ENCODE peak calls at places on chromosomes 3 and 15, in eight cellular contexts. F is LoVo; Z is hypothalamus; G is Caco-2; D is ACHN; J is stimulated activated naive B cell treated with anti-CD40 and anti-IgM and Interleukin-4, amounts not matched to agents 10 μg/mL and 1 μg/mL and 100 μg/mL, for 72 hours; B is mesothelial cell of epicardium; E is esophagus muscularis mucosa. K is an unnamed sample.

GRCh38 chr3:49098429-49098828 is 4.6 kb upstream of the QRICH1 start:
- DNase-seq in E (no peak), Z (no peak), G (no peak), B (no peak), D (no peak), F (no peak), J (no peak), K (no peak)

GRCh38 chr3:57977755-57978715 is 30.2 kb upstream of the FLNB start:
- DNase-seq in G (peak; percentile 77), J (no peak), Z (no peak), F (peak; percentile 84), E (no peak), B (no peak), D (peak; percentile 28), K (no peak)

GRCh38 chr3:21729888-21730459 is 21.0 kb downstream of the ZNF385D start:
- DNase-seq in D (no peak), B (no peak), Z (no peak), J (no peak), F (no peak), G (no peak), E (no peak), K (no peak)

GRCh38 chr3:45464336-45464809 is 76.0 kb downstream of the LARS2 start:
- DNase-seq in E (peak; percentile 80), J (no peak), D (no peak), Z (no peak), G (peak; percentile 16), F (no peak), B (no peak), K (no peak)

GRCh38 chr15:65189102-65189740 is 4.1 kb upstream of the CLPX start:
- DNase-seq in D (peak; percentile 54), F (peak; percentile 44), B (peak; percentile 40), Z (no peak), J (peak; percentile 20), E (no peak), G (peak; percentile 61), K (peak; percentile 67)

GRCh38 chr3:183930069-183930468 is 45.4 kb upstream of the PARL start:
- DNase-seq in E (no peak), B (no peak), J (no peak), G (peak; percentile 11), Z (no peak), D (no peak), F (no peak), K (no peak)

GRCh38 chr3:26622634-26623408 is at the start of gene LRRC3B:
- DNase-seq in D (no peak), Z (no peak), E (no peak), B (peak; percentile 53), J (no peak), F (no peak), G (no peak), K (no peak)

GRCh38 chr3:84724877-84725276 is 233.9 kb upstream of the CADM2 start:
- DNase-seq in B (no peak), E (no peak), Z (no peak), G (no peak), D (peak; percentile 88), J (peak; percentile 6), F (no peak), K (peak; percentile 35)

GRCh38 chr3:126607214-126607908 is 47.6 kb downstream of the TXNRD3 start:
- DNase-seq in B (no peak), E (no peak), J (no peak), Z (no peak), D (peak; percentile 29), G (no peak), F (no peak), K (no peak)

GRCh38 chr15:28933710-28934445 is 48.1 kb downstream of the APBA2 start:
- DNase-seq in G (no peak), F (no peak), D (no peak), J (no peak), Z (no peak), B (no peak), E (no peak), K (no peak)

GRCh38 chr3:52205727-52206372 is 7.9 kb downstream of the ALAS1 start:
- DNase-seq in F (no peak), J (no peak), G (no peak), D (peak; percentile 34), Z (no peak), B (no peak), E (no peak), K (no peak)

GRCh38 chr15:61644550-61644949 is 415.4 kb upstream of the RORA start:
- DNase-seq in B (no peak), E (no peak), G (no peak), Z (no peak), J (no peak), D (no peak), F (no peak), K (no peak)

GRCh38 chr3:125212509-125213372 is at the start of gene SLC12A8:
- DNase-seq in B (peak; percentile 47), J (no peak), E (no peak), Z (no peak), D (peak; percentile 7), F (peak; percentile 32), G (peak; percentile 72), K (no peak)

GRCh38 chr3:136990826-136991225 is 33.0 kb downstream of the IL20RB start:
- DNase-seq in Z (no peak), B (no peak), D (no peak), J (no peak), E (peak; percentile 37), G (no peak), F (no peak), K (no peak)

GRCh38 chr15:82951472-82952155 is 906 bp downstream of the HOMER2 start:
- DNase-seq in E (no peak), Z (no peak), F (no peak), B (no peak), J (no peak), G (no peak), D (peak; percentile 19), K (peak; percentile 31)

GRCh38 chr3:123586966-123587365 is 2.1 kb upstream of the HACD2 start:
- DNase-seq in E (peak; percentile 8), D (no peak), F (no peak), G (peak; percentile 69), J (no peak), B (no peak), Z (no peak), K (peak; percentile 43)

GRCh38 chr3:63910873-63911272 is 1.3 kb downstream of the SCAANT1 start:
- DNase-seq in G (no peak), J (no peak), F (no peak), D (peak; percentile 13), E (no peak), B (no peak), Z (no peak), K (no peak)

GRCh38 chr3:105285653-105286241 is 81.0 kb upstream of the ALCAM start:
- DNase-seq in G (no peak), F (no peak), J (no peak), E (no peak), Z (no peak), B (no peak), D (no peak), K (no peak)

GRCh38 chr3:123602325-123602724 is 17.5 kb upstream of the HACD2 start:
- DNase-seq in G (peak; percentile 24), D (peak; percentile 18), F (peak; percentile 85), B (no peak), J (no peak), Z (no peak), E (no peak), K (peak; percentile 35)

GRCh38 chr15:52415628-52416027 is 113.1 kb downstream of the MYO5A start:
- DNase-seq in B (no peak), D (no peak), G (no peak), F (no peak), E (no peak), Z (no peak), J (no peak), K (no peak)

GRCh38 chr3:122880624-122881023 is 85.8 kb downstream of the SLC49A4 start:
- DNase-seq in Z (no peak), F (no peak), D (no peak), G (peak; percentile 16), B (no peak), J (no peak), E (no peak), K (no peak)

GRCh38 chr15:69125236-69125635 is 35.2 kb upstream of the GLCE start:
- DNase-seq in E (no peak), G (no peak), F (no peak), B (no peak), J (no peak), D (no peak), Z (no peak), K (no peak)

GRCh38 chr3:196207833-196208607 is 3.2 kb downstream of the ZDHHC19 start:
- DNase-seq in B (no peak), Z (no peak), E (no peak), F (peak; percentile 52), D (peak; percentile 24), G (peak; percentile 38), J (peak; percentile 42), K (peak; percentile 49)

GRCh38 chr3:52503788-52504424 is 8.8 kb downstream of the STAB1 start:
- DNase-seq in D (no peak), B (no peak), E (no peak), G (no peak), J (no peak), F (no peak), Z (no peak), K (no peak)

GRCh38 chr3:167163580-167163979 is 216.5 kb downstream of the ZBBX start:
- DNase-seq in B (no peak), D (no peak), G (no peak), Z (no peak), E (no peak), J (no peak), F (no peak), K (no peak)

GRCh38 chr3:160448845-160449659 is 534 bp downstream of the TRIM59 start:
- DNase-seq in Z (no peak), G (no peak), B (peak; percentile 69), F (peak; percentile 6), D (peak; percentile 16), J (no peak), E (no peak), K (no peak)

GRCh38 chr3:81451611-81452010 is 309.8 kb downstream of the GBE1 start:
- DNase-seq in F (no peak), G (no peak), Z (no peak), D (peak; percentile 79), J (no peak), B (no peak), E (no peak), K (no peak)

GRCh38 chr3:39254806-39255449 is 24.9 kb downstream of the CX3CR1 start:
- DNase-seq in G (no peak), E (no peak), Z (no peak), J (no peak), D (no peak), B (no peak), F (no peak), K (peak; percentile 9)

K was measured in HTR-8/SVneo.